ENCODE peak calls at places on chromosome 5, in seven cellular contexts. E is IMR-90, T is heart right ventricle, S is fibroblast of lung, N is fibroblast of the aortic adventitia, R is epithelial cell of esophagus, I is endothelial cell of umbilical vein. V is an unnamed sample.

GRCh38 chr5:108003178-108003577 is 332.4 kb upstream of the EFNA5 start:
- DNase-seq in I (peak; percentile 76), E (peak; percentile 61), S (peak; percentile 54), N (peak; percentile 62), R (peak; percentile 4), T (no peak), V (peak; percentile 72)

GRCh38 chr5:130875673-130876072 is 289.4 kb downstream of the HINT1 start:
- DNase-seq in E (no peak), N (no peak), I (no peak), S (no peak), T (no peak), R (no peak), V (no peak)

GRCh38 chr5:39164016-39164415 is 55.3 kb downstream of the FYB1 start:
- DNase-seq in R (no peak), I (no peak), T (no peak), N (no peak), E (no peak), S (no peak), V (no peak)

GRCh38 chr5:54743997-54744788 is 226.6 kb downstream of the SNX18 start:
- DNase-seq in T (no peak), I (peak; percentile 73), E (peak; percentile 99), S (peak; percentile 99), R (peak; percentile 94), N (peak; percentile 97), V (peak; percentile 86)

GRCh38 chr5:20972419-20972925 is 984.5 kb upstream of the CDH18 start:
- DNase-seq in T (peak; percentile 9), E (peak; percentile 1), I (peak; percentile 39), S (peak; percentile 57), R (peak; percentile 86), N (peak; percentile 31), V (peak; percentile 1)

GRCh38 chr5:154972476-154973080 is 31.7 kb downstream of the MRPL22 start:
- DNase-seq in I (peak; percentile 74), E (peak; percentile 53), S (peak; percentile 27), T (peak; percentile 24), R (peak; percentile 63), N (peak; percentile 54), V (peak; percentile 30)

GRCh38 chr5:36660397-36661049 is 54.1 kb downstream of the SLC1A3 start:
- DNase-seq in R (peak; percentile 44), T (no peak), S (no peak), I (no peak), N (no peak), E (no peak), V (no peak)

GRCh38 chr5:39473156-39473779 is 48.5 kb upstream of the DAB2 start:
- DNase-seq in E (peak; percentile 90), R (no peak), N (peak; percentile 60), T (no peak), I (peak; percentile 25), S (peak; percentile 89), V (no peak)

GRCh38 chr5:116572375-116573278 is 2.0 kb downstream of the SEMA6A start:
- DNase-seq in T (peak; percentile 49), R (peak; percentile 48), S (peak; percentile 6), I (peak; percentile 25), N (no peak), E (no peak), V (no peak)

GRCh38 chr5:1021136-1021968 is 12.8 kb downstream of the NKD2 start:
- DNase-seq in S (no peak), I (no peak), N (no peak), E (no peak), T (no peak), R (no peak), V (peak; percentile 69)

GRCh38 chr5:54885636-54886035 is 99.8 kb downstream of the ESM1 start:
- DNase-seq in T (no peak), E (no peak), I (no peak), R (no peak), N (no peak), S (no peak), V (no peak)

GRCh38 chr5:54746777-54747398 is 229.3 kb downstream of the SNX18 start:
- DNase-seq in E (no peak), T (no peak), R (no peak), I (no peak), S (no peak), N (no peak), V (no peak)

GRCh38 chr5:62720036-62720441 is 141.4 kb downstream of the LRRC70 start:
- DNase-seq in R (peak; percentile 54), N (no peak), T (no peak), I (peak; percentile 25), E (peak; percentile 21), S (peak; percentile 2), V (peak; percentile 70)

GRCh38 chr5:103918668-103919367 is 356.2 kb upstream of the NUDT12 start:
- DNase-seq in I (no peak), E (peak; percentile 35), N (peak; percentile 33), S (peak; percentile 89), R (no peak), T (no peak), V (no peak)

GRCh38 chr5:128349044-128349629 is 188.9 kb downstream of the FBN2 start:
- DNase-seq in R (peak; percentile 98), E (peak; percentile 10), S (peak; percentile 31), I (no peak), T (peak; percentile 27), N (no peak), V (no peak)

GRCh38 chr5:127305486-127305885 is 14.9 kb downstream of the MEGF10 start:
- DNase-seq in E (no peak), T (no peak), S (no peak), I (no peak), R (no peak), N (no peak), V (no peak)

GRCh38 chr5:143634689-143635088 is 177.3 kb upstream of the HMHB1 start:
- DNase-seq in I (no peak), T (no peak), N (no peak), S (no peak), R (peak; percentile 42), E (no peak), V (no peak)

GRCh38 chr5:74870299-74871067 is 4.3 kb upstream of the FAM169A start:
- DNase-seq in S (no peak), I (no peak), E (no peak), N (no peak), R (peak; percentile 11), T (no peak), V (no peak)

GRCh38 chr5:96537386-96537785 is 104.3 kb upstream of the PCSK1 start:
- DNase-seq in S (peak; percentile 89), R (peak; percentile 46), N (peak; percentile 84), T (no peak), I (peak; percentile 87), E (peak; percentile 89), V (peak; percentile 5)

GRCh38 chr5:34968258-34968657 is 38.9 kb downstream of the DNAJC21 start:
- DNase-seq in N (no peak), T (no peak), S (no peak), E (no peak), I (no peak), R (no peak), V (no peak)

GRCh38 chr5:36614657-36615308 is 8.4 kb downstream of the SLC1A3 start:
- DNase-seq in S (peak; percentile 32), T (no peak), E (no peak), I (no peak), R (no peak), N (no peak), V (no peak)

GRCh38 chr5:23289162-23289561 is 218.2 kb upstream of the PRDM9 start:
- DNase-seq in S (no peak), E (no peak), I (no peak), T (no peak), R (peak; percentile 61), N (no peak), V (no peak)

GRCh38 chr5:56951946-56952691 is at the start of gene MIER3:
- DNase-seq in S (peak; percentile 73), I (peak; percentile 71), R (peak; percentile 81), T (peak; percentile 75), N (peak; percentile 61), E (peak; percentile 67), V (peak; percentile 84)

GRCh38 chr5:2840372-2840915 is 89.0 kb upstream of the IRX2 start:
- DNase-seq in I (no peak), R (no peak), E (no peak), S (no peak), N (no peak), T (no peak), V (no peak)

GRCh38 chr5:180046656-180047055 is 24.9 kb downstream of the RNF130 start:
- DNase-seq in I (peak; percentile 73), T (no peak), N (no peak), S (peak; percentile 72), E (no peak), R (no peak), V (no peak)

DNA sequence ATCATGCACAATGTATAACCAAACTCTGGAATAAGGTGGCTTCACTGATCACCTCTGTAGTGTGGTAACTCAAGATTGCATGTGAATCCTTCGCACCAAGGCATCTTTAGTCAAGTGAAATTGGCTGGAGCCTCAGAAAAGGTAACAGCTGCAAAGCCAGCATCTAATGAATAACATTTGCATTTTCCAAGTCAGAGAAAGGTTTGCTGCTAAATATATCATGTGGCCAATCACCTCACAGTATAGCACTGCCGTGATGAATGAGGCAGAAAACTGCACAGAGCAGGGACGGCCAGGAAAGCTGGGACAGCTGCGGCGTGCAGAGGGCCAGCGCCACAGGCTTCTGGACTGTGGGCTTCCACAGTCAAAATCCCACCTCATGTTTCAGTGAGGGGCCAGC is 18.5 kb downstream of the MRPS27 start:
- DNase-seq in S (no peak), T (no peak), R (no peak), N (no peak), E (no peak), I (no peak), V (peak; percentile 70)
- H3K4me3 ChIP-seq in S (no peak overlapping the region), T (no peak overlapping the region), R (no peak overlapping the region), N (no peak overlapping the region), E (no peak overlapping the region), I (no peak overlapping the region), V (peak overlapping the region; percentile 39)

GRCh38 chr5:31781772-31782171 is 142.8 kb downstream of the PDZD2 start:
- DNase-seq in E (no peak), S (peak; percentile 3), T (no peak), R (peak; percentile 49), I (no peak), N (no peak), V (no peak)
- TF ChIP-seq CTCF in E (no peak), S (no peak), T (no peak), R (no peak), I (no peak), N (no peak), V (no peak)

GRCh38 chr5:6632931-6633468 is at the start of the genes NSUN2 and SRD5A1:
- DNase-seq in E (peak; percentile 89), N (peak; percentile 91), I (peak; percentile 92), S (peak; percentile 90), R (peak; percentile 95), T (peak; percentile 90), V (peak; percentile 96)

GRCh38 chr5:6634788-6635430 is 1.7 kb downstream of the SRD5A1 start:
- DNase-seq in N (no peak), S (no peak), I (no peak), R (peak; percentile 36), T (no peak), E (peak; percentile 45), V (no peak)

GRCh38 chr5:6633469-6634326 is 458 bp downstream of the SRD5A1 start:
- DNase-seq in S (no peak), R (peak; percentile 21), I (no peak), T (peak; percentile 16), E (peak; percentile 22), N (peak; percentile 20), V (no peak)

GRCh38 chr5:6632324-6632930 is 417 bp downstream of the NSUN2 start:
- DNase-seq in T (peak; percentile 12), I (no peak), E (no peak), N (peak; percentile 20), R (peak; percentile 52), S (no peak), V (no peak)

GRCh38 chr5:6634327-6634713 is 1.1 kb downstream of the SRD5A1 start:
- DNase-seq in T (no peak), S (no peak), N (peak; percentile 19), I (no peak), E (no peak), R (no peak), V (peak; percentile 35)
- H3K4me3 ChIP-seq in T (peak overlapping the region; percentile 99), S (peak overlapping the region; percentile 84), N (peak overlapping the region; percentile 88), I (no peak overlapping the region), E (peak overlapping the region; percentile 89), R (peak overlapping the region; percentile 97), V (peak overlapping the region; percentile 95)

GRCh38 chr5:115377468-115378217 is 81.2 kb upstream of the CCDC112 start:
- DNase-seq in R (peak; percentile 82), N (peak; percentile 89), E (peak; percentile 94), T (peak; percentile 24), S (peak; percentile 93), I (peak; percentile 51), V (peak; percentile 44)
- TF ChIP-seq CTCF in R (peak; percentile 18), N (peak; percentile 58), E (peak; percentile 48), T (peak; percentile 62), S (peak; percentile 45), I (no peak), V (no peak)

V was measured in GM12865.